ENCODE peak calls at places on chromosomes 4 and X, in nine cellular contexts. Z, M, V, D, R, Y, K, Q and B are unnamed samples.

GRCh38 chr4:85573270-85573669 is 98.3 kb downstream of the ARHGAP24 start:
- DNase-seq in Z (no peak), M (no peak), V (no peak), D (no peak), R (no peak), Y (no peak), K (no peak), Q (no peak), B (no peak)

GRCh38 chr4:106601519-106601918 is 232.9 kb upstream of the GIMD1 start:
- DNase-seq in Z (no peak), M (no peak), V (no peak), D (no peak), R (no peak), Y (no peak), K (no peak), Q (no peak), B (no peak)

GRCh38 chrX:30627818-30628652 is 25.2 kb upstream of the GK start:
- DNase-seq in Z (no peak), M (no peak), V (no peak), D (no peak), R (no peak), Y (no peak), K (no peak), Q (no peak), B (no peak)

GRCh38 chr4:40608628-40609027 is 21.0 kb downstream of the RBM47 start:
- DNase-seq in Z (no peak), M (no peak), V (no peak), D (no peak), R (no peak), Y (no peak), K (no peak), Q (peak), B (peak)

GRCh38 chrX:12672362-12673106 is 118.7 kb upstream of the PRPS2 start:
- DNase-seq in Z (no peak), M (no peak), V (no peak), D (no peak), R (no peak), Y (no peak), K (no peak), Q (no peak), B (no peak)

GRCh38 chrX:77917294-77917933 is 6.9 kb downstream of the ATP7A start:
- DNase-seq in Z (no peak), M (no peak), V (no peak), D (no peak), R (no peak), Y (no peak), K (no peak), Q (no peak), B (no peak)

GRCh38 chr4:173498023-173498422 is 32.0 kb downstream of the HAND2 start:
- DNase-seq in Z (no peak), M (no peak), V (no peak), D (no peak), R (no peak), Y (no peak), K (no peak), Q (no peak), B (no peak)

GRCh38 chr4:158208931-158209640 is 1.2 kb upstream of the TMEM144 start:
- DNase-seq in Z (no peak), M (no peak), V (no peak), D (no peak), R (no peak), Y (no peak), K (peak), Q (no peak), B (no peak)